ENCODE peak calls at places on chromosomes 4 and X, in nine cellular contexts. Q is GM23338, H is Peyer's patch, Y is AG10803, T is HCT116, F is A549, O is choroid plexus epithelial cell, N is psoas muscle, G is lower lobe of right lung. Z is an unnamed sample.

GRCh38 chr4:6892190-6892908 is 17.3 kb upstream of the TBC1D14 start:
- DNase-seq in Q (peak), H (peak), Y (peak), T (no peak), F (peak), O (peak), N (peak), G (peak), Z (peak)

GRCh38 chr4:45004847-45005565 is 278.6 kb upstream of the GNPDA2 start:
- DNase-seq in Q (no peak), H (no peak), Y (no peak), T (no peak), F (no peak), O (peak), N (no peak), G (no peak), Z (no peak)

GRCh38 chr4:93147524-93148212 is 680.9 kb upstream of the ATOH1 start:
- DNase-seq in Q (peak), H (no peak), Y (no peak), T (no peak), F (no peak), O (no peak), N (no peak), G (no peak), Z (no peak)

GRCh38 chr4:74365761-74366160 is 816 bp downstream of the EREG start:
- DNase-seq in Q (peak), H (no peak), Y (no peak), T (no peak), F (no peak), O (peak), N (no peak), G (no peak), Z (peak)

GRCh38 chrX:28719620-28720019 is 132.4 kb downstream of the IL1RAPL1 start:
- DNase-seq in Q (no peak), H (no peak), Y (no peak), T (no peak), F (no peak), O (no peak), N (no peak), G (no peak), Z (no peak)

GRCh38 chr4:183384516-183384915 is 59.9 kb upstream of the CDKN2AIP start:
- DNase-seq in Q (no peak), H (no peak), Y (no peak), T (no peak), F (no peak), O (no peak), N (no peak), G (no peak), Z (no peak)

GRCh38 chr4:17560065-17560673 is 16.8 kb upstream of the LAP3 start:
- DNase-seq in Q (no peak), H (no peak), Y (no peak), T (no peak), F (no peak), O (no peak), N (no peak), G (no peak), Z (no peak)

GRCh38 chr4:48490680-48491513 is 845 bp downstream of the ZAR1 start:
- DNase-seq in Q (peak), H (no peak), Y (no peak), T (no peak), F (no peak), O (no peak), N (no peak), G (peak), Z (no peak)

GRCh38 chr4:87014284-87014782 is 79.5 kb downstream of the AFF1 start:
- DNase-seq in Q (no peak), H (no peak), Y (peak), T (no peak), F (no peak), O (no peak), N (no peak), G (no peak), Z (peak)

GRCh38 chr4:173360587-173361221 is 10.1 kb upstream of the SAP30 start:
- DNase-seq in Q (peak), H (no peak), Y (peak), T (no peak), F (no peak), O (peak), N (no peak), G (no peak), Z (peak)

GRCh38 chrX:52577464-52578173 is 60.8 kb upstream of the XAGE1B start:
- DNase-seq in Q (no peak), H (no peak), Y (no peak), T (no peak), F (no peak), O (no peak), N (no peak), G (no peak), Z (no peak)

GRCh38 chrX:9260603-9261002 is 204.3 kb upstream of the TBL1X start:
- DNase-seq in Q (no peak), H (no peak), Y (no peak), T (no peak), F (no peak), O (no peak), N (no peak), G (no peak), Z (no peak)

GRCh38 chr4:145804134-145804533 is 124.2 kb downstream of the C4orf51 start:
- DNase-seq in Q (no peak), H (no peak), Y (peak), T (no peak), F (peak), O (peak), N (no peak), G (no peak), Z (peak)

GRCh38 chr4:82780398-82781231 is 18.0 kb downstream of the SCD5 start:
- DNase-seq in Q (peak), H (peak), Y (no peak), T (no peak), F (peak), O (peak), N (peak), G (peak), Z (peak)

GRCh38 chr4:168634276-168634802 is 137.5 kb downstream of the PALLD start:
- DNase-seq in Q (no peak), H (no peak), Y (peak), T (no peak), F (no peak), O (peak), N (no peak), G (no peak), Z (peak)

DNA sequence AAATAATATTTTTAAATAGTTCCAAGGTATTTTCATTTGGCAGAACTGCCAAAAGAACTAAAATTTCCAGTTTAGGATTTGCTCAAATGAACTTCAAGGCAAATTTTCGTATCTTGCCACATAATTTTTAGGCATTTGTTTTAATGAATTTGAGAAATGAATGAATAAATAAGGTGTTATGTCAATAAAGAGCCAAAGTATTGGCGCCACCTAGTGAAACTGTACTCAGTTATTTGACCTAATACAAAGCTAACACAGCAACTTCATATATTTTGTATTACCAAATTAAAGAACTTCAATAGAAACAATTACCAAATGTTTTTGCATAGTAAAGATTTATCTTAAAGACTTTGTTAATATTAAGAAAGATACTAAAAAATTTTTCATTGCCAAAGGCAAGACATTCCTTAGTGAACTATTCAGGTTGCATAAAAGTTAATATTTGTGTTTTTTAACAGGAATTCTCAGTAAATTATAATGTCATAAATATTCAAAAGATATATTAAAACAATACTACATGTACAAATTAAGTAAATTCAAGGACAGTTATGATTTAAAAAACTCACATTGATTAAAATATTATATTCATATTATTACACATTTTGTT is 50.3 kb downstream of the STPG2 start:
- DNase-seq in Q (peak), H (no peak), Y (peak), T (peak), F (peak), O (peak), N (no peak), G (no peak), Z (peak)
- TF ChIP-seq CTCF in Q (peak), H (peak), Y (peak), T (peak), F (peak), O (peak), N (peak), G (peak), Z (peak)

GRCh38 chr4:141801558-141801957 is 165.2 kb downstream of the IL15 start:
- DNase-seq in Q (no peak), H (no peak), Y (no peak), T (no peak), F (no peak), O (no peak), N (no peak), G (no peak), Z (no peak)

GRCh38 chr4:141792164-141792563 is 155.8 kb downstream of the IL15 start:
- DNase-seq in Q (no peak), H (no peak), Y (no peak), T (no peak), F (no peak), O (no peak), N (no peak), G (no peak), Z (no peak)

GRCh38 chr4:141802324-141802723 is 165.9 kb downstream of the IL15 start:
- DNase-seq in Q (no peak), H (no peak), Y (peak), T (no peak), F (peak), O (peak), N (no peak), G (no peak), Z (peak)

DNA sequence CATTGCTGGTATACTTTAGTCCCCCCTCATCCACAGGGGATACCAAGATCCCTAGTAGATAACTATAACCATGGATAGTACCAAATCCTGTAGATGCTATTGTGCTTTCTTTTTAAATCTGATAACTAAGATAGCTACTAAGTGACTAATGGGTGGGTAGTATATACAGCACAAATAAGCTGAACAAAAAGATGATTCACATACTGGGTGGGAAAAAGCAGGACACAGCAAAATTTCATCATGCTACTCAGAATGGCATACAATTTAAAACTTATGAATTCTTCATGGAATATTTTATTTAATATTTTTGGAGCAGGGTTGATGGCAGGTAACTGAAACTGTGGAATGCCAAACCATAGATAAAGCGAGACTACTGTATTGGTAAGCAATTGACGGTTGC is 161.6 kb downstream of the IL15 start:
- DNase-seq in Q (no peak), H (no peak), Y (no peak), T (no peak), F (no peak), O (no peak), N (no peak), G (no peak), Z (no peak)
- H3K4me3 ChIP-seq in Q (no peak), H (no peak), Y (no peak), T (no peak), F (no peak), O (no peak), N (no peak), G (no peak), Z (no peak)

GRCh38 chr4:113880240-113881028 is 99.0 kb downstream of the ARSJ start:
- DNase-seq in Q (no peak), H (no peak), Y (no peak), T (no peak), F (no peak), O (no peak), N (no peak), G (no peak), Z (peak)

GRCh38 chr4:113874480-113874879 is 105.0 kb downstream of the ARSJ start:
- DNase-seq in Q (no peak), H (no peak), Y (no peak), T (no peak), F (no peak), O (no peak), N (no peak), G (no peak), Z (no peak)

GRCh38 chr4:113882668-113883067 is 96.8 kb downstream of the ARSJ start:
- DNase-seq in Q (no peak), H (no peak), Y (no peak), T (no peak), F (no peak), O (no peak), N (no peak), G (no peak), Z (peak)

GRCh38 chr4:113881256-113881655 is 98.2 kb downstream of the ARSJ start:
- DNase-seq in Q (no peak), H (no peak), Y (peak), T (no peak), F (no peak), O (peak), N (no peak), G (no peak), Z (peak)

DNA sequence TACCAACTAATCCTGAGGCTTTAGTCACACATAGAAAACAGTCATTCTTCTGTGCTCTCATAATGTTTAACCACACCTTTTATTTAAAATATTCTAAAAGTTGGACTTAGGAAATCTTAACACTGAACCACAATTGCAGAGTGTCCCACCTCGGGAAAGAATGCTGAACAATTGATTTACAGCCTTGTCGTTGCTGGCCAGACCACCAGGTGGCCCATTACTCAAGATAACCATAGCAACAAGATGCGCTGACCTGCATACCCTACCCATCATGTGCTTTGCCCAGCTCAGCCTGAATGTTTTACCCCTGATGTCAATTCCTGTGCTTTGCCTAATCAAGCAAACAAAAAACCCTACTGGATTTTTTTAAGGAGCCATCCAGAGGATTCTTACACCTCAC is 100.7 kb downstream of the ARSJ start:
- DNase-seq in Q (peak), H (no peak), Y (peak), T (no peak), F (peak), O (peak), N (no peak), G (no peak), Z (peak)
- TF ChIP-seq CTCF in Q (peak), H (no peak), Y (no peak), T (no peak), F (peak), O (peak), N (no peak), G (peak), Z (peak)

DNA sequence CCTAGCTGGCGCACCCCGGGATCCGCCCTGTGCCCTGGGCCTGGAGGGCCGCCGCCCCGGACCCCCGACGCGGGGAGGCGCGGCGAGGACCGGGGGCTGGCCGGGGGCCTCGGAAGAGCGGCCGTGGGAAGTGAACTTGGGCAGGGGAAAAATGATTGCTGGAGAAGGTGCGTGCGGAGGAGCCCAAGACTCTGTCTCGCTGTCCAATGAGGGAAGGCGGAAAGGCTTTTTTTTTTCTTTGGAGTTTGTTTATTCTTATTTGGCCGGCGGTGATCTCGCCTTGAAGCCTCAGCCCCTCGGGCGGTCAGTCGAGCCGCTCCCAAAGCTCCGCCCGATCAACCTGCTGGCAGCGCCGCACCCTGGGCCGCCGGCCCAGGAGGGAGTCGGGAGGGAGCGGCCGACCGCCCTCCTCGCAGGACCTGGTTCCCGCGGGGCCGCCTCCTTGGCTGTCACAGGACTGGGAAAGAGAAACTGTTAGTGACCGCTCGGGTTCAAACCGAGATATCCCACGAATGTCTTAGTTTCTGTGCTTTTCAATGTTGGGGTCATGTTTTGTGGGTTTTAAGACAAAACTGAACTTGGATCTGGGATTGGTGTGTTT is 2.5 kb downstream of the CPEB2 start:
- DNase-seq in Q (peak), H (peak), Y (peak), T (no peak), F (peak), O (peak), N (peak), G (peak), Z (peak)
- H3K4me3 ChIP-seq in Q (peak), H (peak), Y (peak), T (peak), F (peak), O (peak), N (peak), G (peak), Z (peak)

GRCh38 chr4:56764775-56765174 is 56.7 kb downstream of the SPINK2 start:
- DNase-seq in Q (no peak), H (no peak), Y (peak), T (no peak), F (no peak), O (no peak), N (no peak), G (no peak), Z (peak)

GRCh38 chr4:56764206-56764605 is 57.3 kb downstream of the SPINK2 start:
- DNase-seq in Q (no peak), H (no peak), Y (no peak), T (no peak), F (no peak), O (no peak), N (no peak), G (no peak), Z (no peak)

GRCh38 chr4:56760194-56760593 is 61.3 kb downstream of the SPINK2 start:
- DNase-seq in Q (no peak), H (no peak), Y (no peak), T (no peak), F (no peak), O (no peak), N (no peak), G (no peak), Z (no peak)

GRCh38 chr4:56757821-56758400 is 63.6 kb downstream of the SPINK2 start:
- DNase-seq in Q (peak), H (peak), Y (peak), T (peak), F (peak), O (peak), N (no peak), G (peak), Z (peak)

GRCh38 chr4:56762484-56763250 is 58.8 kb downstream of the SPINK2 start:
- DNase-seq in Q (no peak), H (no peak), Y (no peak), T (no peak), F (no peak), O (no peak), N (no peak), G (no peak), Z (no peak)
- TF ChIP-seq CTCF in Q (peak), H (no peak), Y (no peak), T (peak), F (no peak), O (peak), N (no peak), G (no peak), Z (no peak)

DNA sequence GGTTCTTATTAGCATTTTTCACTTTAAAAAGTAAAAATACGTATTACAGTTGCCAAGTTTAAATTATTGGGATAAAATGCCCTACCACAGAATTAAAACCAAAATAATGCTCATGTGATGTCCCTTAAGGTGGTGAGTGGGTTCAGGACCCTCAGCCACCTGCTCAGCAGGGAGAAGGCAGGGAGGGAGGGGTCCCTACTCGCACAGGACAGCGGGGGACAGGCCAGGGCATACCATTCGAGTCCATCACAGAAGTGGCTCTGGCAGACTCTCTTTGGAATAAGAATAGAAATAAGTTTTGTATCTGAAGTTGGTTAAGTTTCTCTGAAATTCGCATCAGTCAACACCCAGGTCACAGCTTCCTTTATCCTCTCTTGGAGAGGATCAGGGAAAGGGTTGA is 37.7 kb downstream of the NOP14 start:
- DNase-seq in Q (no peak), H (no peak), Y (no peak), T (no peak), F (no peak), O (no peak), N (no peak), G (peak), Z (no peak)
- H3K4me3 ChIP-seq in Q (no peak), H (no peak), Y (no peak), T (no peak), F (no peak), O (no peak), N (no peak), G (no peak), Z (no peak)